ENCODE peak calls at places on chromosomes 2 and 18, in six cellular contexts. X, W, E, U, V and H are unnamed samples.

GRCh38 chr2:180322781-180323180 is 315.7 kb upstream of the CWC22 start:
- DNase-seq in W (peak; percentile 35), E (peak; percentile 61), V (no peak), X (no peak), U (no peak), H (no peak)

GRCh38 chr2:65053199-65053598 is 3.0 kb upstream of the CEP68 start:
- DNase-seq in E (no peak), V (no peak), X (no peak), W (no peak), U (no peak), H (peak; percentile 91)

GRCh38 chr2:5368263-5368662 is 323.9 kb upstream of the SOX11 start:
- DNase-seq in X (no peak), U (peak; percentile 52), W (no peak), V (peak; percentile 20), E (no peak), H (no peak)

GRCh38 chr2:190723397-190724090 is 74.7 kb downstream of the NAB1 start:
- DNase-seq in X (no peak), E (no peak), W (no peak), U (no peak), V (no peak), H (no peak)

GRCh38 chr18:22683196-22683676 is 249.9 kb upstream of the RBBP8 start:
- DNase-seq in X (peak; percentile 98), U (no peak), E (peak; percentile 96), W (peak; percentile 83), V (no peak), H (no peak)

GRCh38 chr2:189676471-189676870 is 2.0 kb downstream of the ANKAR start:
- DNase-seq in W (no peak), V (no peak), U (no peak), X (no peak), E (no peak), H (no peak)

GRCh38 chr18:74698881-74699280 is 101.2 kb downstream of the ZNF407 start:
- DNase-seq in E (no peak), W (no peak), U (no peak), X (no peak), V (no peak), H (no peak)

GRCh38 chr2:122079844-122080243 is 324.4 kb downstream of the TSN start:
- DNase-seq in X (no peak), V (no peak), W (no peak), E (no peak), U (no peak), H (no peak)

GRCh38 chr2:152166633-152167032 is 8.9 kb downstream of the STAM2 start:
- DNase-seq in U (no peak), W (peak; percentile 71), E (peak; percentile 18), X (no peak), V (no peak), H (no peak)

GRCh38 chr18:72542993-72543361 is 1.2 kb downstream of the CBLN2 start:
- DNase-seq in U (peak; percentile 73), V (peak; percentile 52), W (peak; percentile 10), X (no peak), E (no peak), H (no peak)

GRCh38 chr2:96809216-96809882 is 6.7 kb upstream of the CNNM3 start:
- DNase-seq in V (no peak), X (no peak), W (no peak), E (no peak), U (no peak), H (no peak)

GRCh38 chr2:143420313-143420712 is 291.1 kb downstream of the ARHGAP15 start:
- DNase-seq in V (no peak), X (no peak), W (no peak), U (no peak), E (no peak), H (no peak)

GRCh38 chr2:217282531-217282930 is 422.7 kb upstream of the TNP1 start:
- DNase-seq in W (no peak), U (no peak), E (peak; percentile 93), V (no peak), X (no peak), H (no peak)

GRCh38 chr2:230877737-230878598 is 13.2 kb downstream of the ITM2C start:
- DNase-seq in E (no peak), X (no peak), W (no peak), U (peak; percentile 37), V (no peak), H (no peak)

GRCh38 chr18:317618-318017 is 49.8 kb upstream of the THOC1 start:
- DNase-seq in X (no peak), V (no peak), E (no peak), W (no peak), U (no peak), H (no peak)

GRCh38 chr2:160324917-160325316 is 124.8 kb upstream of the ITGB6 start:
- DNase-seq in V (no peak), U (no peak), X (no peak), E (no peak), W (no peak), H (no peak)

GRCh38 chr2:19187323-19188020 is 171.0 kb downstream of the OSR1 start:
- DNase-seq in V (no peak), W (peak; percentile 19), X (no peak), U (no peak), E (peak; percentile 80), H (no peak)

GRCh38 chr2:170277943-170278342 is 100.0 kb downstream of the MYO3B start:
- DNase-seq in W (no peak), X (no peak), E (no peak), U (no peak), V (no peak), H (no peak)

GRCh38 chr2:101873543-101873942 is 118.2 kb upstream of the IL1R2 start:
- DNase-seq in E (peak; percentile 42), U (no peak), V (no peak), X (no peak), W (no peak), H (no peak)

GRCh38 chr2:221529177-221529942 is 42.7 kb downstream of the EPHA4 start:
- DNase-seq in X (peak; percentile 67), E (no peak), W (no peak), U (no peak), V (no peak), H (no peak)

GRCh38 chr18:79530821-79531220 is 135.1 kb downstream of the NFATC1 start:
- DNase-seq in E (no peak), W (no peak), X (no peak), U (no peak), V (no peak), H (no peak)

GRCh38 chr2:5915926-5916325 is 223.7 kb downstream of the SOX11 start:
- DNase-seq in W (peak; percentile 37), X (no peak), U (peak; percentile 93), E (peak; percentile 30), V (peak; percentile 48), H (no peak)

GRCh38 chr2:35714883-35715282 is 640.7 kb upstream of the CRIM1 start:
- DNase-seq in W (no peak), V (no peak), X (no peak), U (no peak), E (peak; percentile 18), H (no peak)

GRCh38 chr2:169775765-169776482 is 22.7 kb upstream of the SSB start:
- DNase-seq in E (peak; percentile 15), U (no peak), V (no peak), X (no peak), W (peak; percentile 64), H (no peak)

GRCh38 chr2:226760412-226761194 is 39.0 kb downstream of the IRS1 start:
- DNase-seq in X (no peak), V (no peak), E (peak; percentile 65), U (no peak), W (peak; percentile 72), H (no peak)

GRCh38 chr2:14297906-14298305 is 334.6 kb upstream of the LRATD1 start:
- DNase-seq in E (no peak), X (no peak), V (no peak), W (no peak), U (no peak), H (no peak)

GRCh38 chr2:33126973-33127372 is 180.2 kb downstream of the LTBP1 start:
- DNase-seq in X (no peak), U (no peak), W (peak; percentile 60), V (no peak), E (peak; percentile 82), H (no peak)

GRCh38 chr18:11669948-11670275 is 19.2 kb upstream of the GNAL start:
- DNase-seq in W (no peak), X (no peak), U (no peak), V (no peak), E (no peak), H (no peak)

DNA sequence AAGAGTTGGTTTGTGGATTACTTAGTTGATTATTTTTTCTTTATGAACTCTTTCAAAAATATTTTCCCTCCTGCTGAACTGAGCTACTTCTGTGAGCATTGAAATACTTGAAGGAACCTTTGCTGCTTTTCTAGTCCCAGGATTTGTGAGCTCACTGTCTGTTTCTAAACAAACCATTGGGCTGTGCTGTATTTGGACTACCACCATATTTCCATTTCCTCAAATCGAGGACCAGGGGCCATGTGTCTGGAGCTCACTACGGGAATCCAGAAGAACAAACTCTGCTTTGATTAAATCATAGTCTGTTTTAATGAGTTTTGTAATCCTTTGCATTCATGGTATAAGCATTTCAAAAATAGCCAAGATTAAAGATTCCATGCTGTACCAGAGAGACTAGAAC is 1.3 kb downstream of the MRPL33 start:
- DNase-seq in W (peak; percentile 42), U (no peak), V (no peak), X (no peak), E (no peak), H (no peak)
- H3K9ac ChIP-seq in W (peak overlapping the region; percentile 96), U (peak overlapping the region; percentile 72), V (peak overlapping the region; percentile 24), X (no peak overlapping the region), E (peak overlapping the region; percentile 92), H (no peak overlapping the region)

GRCh38 chr2:20216130-20217025 is 8.6 kb downstream of the SDC1 start:
- DNase-seq in U (no peak), W (no peak), X (no peak), V (no peak), E (no peak), H (no peak)
- H3K9ac ChIP-seq in U (no peak overlapping the region), W (no peak overlapping the region), X (no peak overlapping the region), V (no peak overlapping the region), E (no peak overlapping the region), H (no peak overlapping the region)

GRCh38 chr2:240716130-240716798 is 24.6 kb downstream of the AQP12A start:
- DNase-seq in X (no peak), W (no peak), U (no peak), V (no peak), E (no peak), H (no peak)
- H3K9ac ChIP-seq in X (no peak overlapping the region), W (no peak overlapping the region), U (no peak overlapping the region), V (no peak overlapping the region), E (no peak overlapping the region), H (no peak overlapping the region)

DNA sequence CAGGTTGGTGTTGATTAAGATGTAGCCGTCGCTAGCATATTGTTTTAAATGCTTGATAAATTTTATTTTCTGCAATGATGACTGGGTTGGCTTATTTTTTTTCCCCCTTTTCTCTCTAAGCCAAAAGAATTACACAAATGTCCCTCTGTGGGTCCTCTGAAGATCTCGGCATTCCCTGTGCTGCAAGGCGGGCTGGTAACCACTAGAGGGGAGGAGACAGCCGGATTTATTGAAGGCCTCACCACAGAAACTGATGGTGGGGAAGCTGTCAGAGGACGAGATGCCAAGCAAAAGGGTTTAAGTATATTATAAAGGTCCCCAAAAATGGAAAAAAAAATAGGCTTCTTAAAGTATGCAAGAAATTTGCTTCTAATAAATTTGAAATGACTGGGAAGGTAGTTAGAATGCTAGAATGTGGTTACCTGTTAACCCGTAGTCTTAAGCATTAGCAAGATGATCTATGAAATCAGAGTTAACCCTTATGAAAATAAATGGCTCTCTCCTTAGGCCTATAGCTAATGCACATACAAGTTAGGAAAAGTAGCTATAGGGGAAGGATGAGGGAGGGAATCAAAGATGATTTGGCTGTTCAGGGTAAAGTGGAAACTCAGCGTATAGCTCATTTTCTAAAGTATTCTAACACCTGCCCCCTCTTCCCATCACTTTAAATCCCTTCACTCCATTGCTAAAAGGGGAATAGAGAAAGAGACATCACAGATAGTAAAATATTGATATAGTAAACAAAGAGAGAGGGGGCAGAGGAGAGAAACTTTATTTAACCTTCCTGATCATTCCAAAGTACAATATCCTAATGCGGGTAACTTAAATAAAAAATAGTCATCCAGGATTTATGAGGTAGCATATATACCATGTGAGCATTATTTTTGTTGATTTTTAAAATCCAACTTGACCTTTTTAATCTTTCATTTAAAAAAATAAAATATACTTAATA is 894.5 kb upstream of the POU3F3 start:
- DNase-seq in U (peak; percentile 82), E (peak; percentile 48), V (peak; percentile 76), W (peak; percentile 37), X (no peak), H (no peak)
- H3K9ac ChIP-seq in U (no peak overlapping the region), E (no peak overlapping the region), V (no peak overlapping the region), W (no peak overlapping the region), X (no peak overlapping the region), H (no peak overlapping the region)